ENCODE peak calls at places on chromosome 15, in six cellular contexts. One of them, this sample, is unnamed.

GRCh38 chr15:50304856-50305255 is 39.3 kb upstream of the HDC start:
- DNase-seq in vagina: no peak
- DNase-seq in stimulated activated CD4-positive, alpha-beta T cell treated with anti-CD3 and anti-CD28 coated beads, Interleukin-2, amount 100 ng/mL, for 48 hours: no peak
- DNase-seq in HuH-7: no peak
- DNase-seq in activated CD4-positive, alpha-beta T cell treated with anti-CD3 and anti-CD28 coated beads for 24 hours: no peak
- DNase-seq in NCI-H1694: no peak
- DNase-seq in this sample: no peak

GRCh38 chr15:45414215-45414885 is 36.0 kb upstream of the GATM start:
- DNase-seq in vagina: no peak
- DNase-seq in stimulated activated CD4-positive, alpha-beta T cell treated with anti-CD3 and anti-CD28 coated beads, Interleukin-2, amount 100 ng/mL, for 48 hours: no peak
- DNase-seq in HuH-7: no peak
- DNase-seq in activated CD4-positive, alpha-beta T cell treated with anti-CD3 and anti-CD28 coated beads for 24 hours: no peak
- DNase-seq in NCI-H1694: no peak
- DNase-seq in this sample: no peak

GRCh38 chr15:72495007-72495406 is 20.9 kb downstream of the ARIH1 start:
- DNase-seq in vagina: no peak
- DNase-seq in stimulated activated CD4-positive, alpha-beta T cell treated with anti-CD3 and anti-CD28 coated beads, Interleukin-2, amount 100 ng/mL, for 48 hours: no peak
- DNase-seq in HuH-7: no peak
- DNase-seq in activated CD4-positive, alpha-beta T cell treated with anti-CD3 and anti-CD28 coated beads for 24 hours: no peak
- DNase-seq in NCI-H1694: no peak
- DNase-seq in this sample: no peak

GRCh38 chr15:74133071-74133702 is 2.8 kb downstream of the ISLR2 start:
- DNase-seq in vagina: no peak
- DNase-seq in stimulated activated CD4-positive, alpha-beta T cell treated with anti-CD3 and anti-CD28 coated beads, Interleukin-2, amount 100 ng/mL, for 48 hours: no peak
- DNase-seq in HuH-7: no peak
- DNase-seq in activated CD4-positive, alpha-beta T cell treated with anti-CD3 and anti-CD28 coated beads for 24 hours: no peak
- DNase-seq in NCI-H1694: no peak
- DNase-seq in this sample: no peak

GRCh38 chr15:50181206-50181982 is 602 bp upstream of the SLC27A2 start:
- DNase-seq in vagina: no peak
- DNase-seq in stimulated activated CD4-positive, alpha-beta T cell treated with anti-CD3 and anti-CD28 coated beads, Interleukin-2, amount 100 ng/mL, for 48 hours: no peak
- DNase-seq in HuH-7: no peak
- DNase-seq in activated CD4-positive, alpha-beta T cell treated with anti-CD3 and anti-CD28 coated beads for 24 hours: no peak
- DNase-seq in NCI-H1694: no peak
- DNase-seq in this sample: no peak

GRCh38 chr15:67064607-67065530 is 533 bp upstream of the SMAD3 start:
- DNase-seq in vagina: no peak
- DNase-seq in stimulated activated CD4-positive, alpha-beta T cell treated with anti-CD3 and anti-CD28 coated beads, Interleukin-2, amount 100 ng/mL, for 48 hours: no peak
- DNase-seq in HuH-7: no peak
- DNase-seq in activated CD4-positive, alpha-beta T cell treated with anti-CD3 and anti-CD28 coated beads for 24 hours: no peak
- DNase-seq in NCI-H1694: no peak
- DNase-seq in this sample: no peak

GRCh38 chr15:70687432-70687831 is 75.9 kb downstream of the UACA start:
- DNase-seq in vagina: no peak
- DNase-seq in stimulated activated CD4-positive, alpha-beta T cell treated with anti-CD3 and anti-CD28 coated beads, Interleukin-2, amount 100 ng/mL, for 48 hours: no peak
- DNase-seq in HuH-7: no peak
- DNase-seq in activated CD4-positive, alpha-beta T cell treated with anti-CD3 and anti-CD28 coated beads for 24 hours: no peak
- DNase-seq in NCI-H1694: no peak
- DNase-seq in this sample: no peak

GRCh38 chr15:28871168-28871567 is 14.6 kb upstream of the APBA2 start:
- DNase-seq in vagina: no peak
- DNase-seq in stimulated activated CD4-positive, alpha-beta T cell treated with anti-CD3 and anti-CD28 coated beads, Interleukin-2, amount 100 ng/mL, for 48 hours: no peak
- DNase-seq in HuH-7: no peak
- DNase-seq in activated CD4-positive, alpha-beta T cell treated with anti-CD3 and anti-CD28 coated beads for 24 hours: no peak
- DNase-seq in NCI-H1694: no peak
- DNase-seq in this sample: no peak

GRCh38 chr15:77037475-77038209 is 33.3 kb downstream of the TSPAN3 start:
- DNase-seq in vagina: no peak
- DNase-seq in stimulated activated CD4-positive, alpha-beta T cell treated with anti-CD3 and anti-CD28 coated beads, Interleukin-2, amount 100 ng/mL, for 48 hours: no peak
- DNase-seq in HuH-7: no peak
- DNase-seq in activated CD4-positive, alpha-beta T cell treated with anti-CD3 and anti-CD28 coated beads for 24 hours: no peak
- DNase-seq in NCI-H1694: no peak
- DNase-seq in this sample: no peak

GRCh38 chr15:74327756-74328155 is 39.7 kb downstream of the CYP11A1 start:
- DNase-seq in vagina: no peak
- DNase-seq in stimulated activated CD4-positive, alpha-beta T cell treated with anti-CD3 and anti-CD28 coated beads, Interleukin-2, amount 100 ng/mL, for 48 hours: no peak
- DNase-seq in HuH-7: no peak
- DNase-seq in activated CD4-positive, alpha-beta T cell treated with anti-CD3 and anti-CD28 coated beads for 24 hours: no peak
- DNase-seq in NCI-H1694: no peak
- DNase-seq in this sample: no peak

GRCh38 chr15:52651868-52652267 is 27.3 kb downstream of the ATOSA start:
- DNase-seq in vagina: no peak
- DNase-seq in stimulated activated CD4-positive, alpha-beta T cell treated with anti-CD3 and anti-CD28 coated beads, Interleukin-2, amount 100 ng/mL, for 48 hours: no peak
- DNase-seq in HuH-7: no peak
- DNase-seq in activated CD4-positive, alpha-beta T cell treated with anti-CD3 and anti-CD28 coated beads for 24 hours: peak
- DNase-seq in NCI-H1694: no peak
- DNase-seq in this sample: no peak

GRCh38 chr15:73956276-73957086 is 30.2 kb downstream of the LOXL1 start:
- DNase-seq in vagina: no peak
- DNase-seq in stimulated activated CD4-positive, alpha-beta T cell treated with anti-CD3 and anti-CD28 coated beads, Interleukin-2, amount 100 ng/mL, for 48 hours: no peak
- DNase-seq in HuH-7: no peak
- DNase-seq in activated CD4-positive, alpha-beta T cell treated with anti-CD3 and anti-CD28 coated beads for 24 hours: no peak
- DNase-seq in NCI-H1694: no peak
- DNase-seq in this sample: no peak

GRCh38 chr15:69881760-69882159 is 216.0 kb downstream of the TLE3 start:
- DNase-seq in vagina: no peak
- DNase-seq in stimulated activated CD4-positive, alpha-beta T cell treated with anti-CD3 and anti-CD28 coated beads, Interleukin-2, amount 100 ng/mL, for 48 hours: no peak
- DNase-seq in HuH-7: no peak
- DNase-seq in activated CD4-positive, alpha-beta T cell treated with anti-CD3 and anti-CD28 coated beads for 24 hours: no peak
- DNase-seq in NCI-H1694: peak
- DNase-seq in this sample: peak

GRCh38 chr15:75785771-75786563 is 57.3 kb upstream of the UBE2Q2 start:
- DNase-seq in vagina: peak
- DNase-seq in stimulated activated CD4-positive, alpha-beta T cell treated with anti-CD3 and anti-CD28 coated beads, Interleukin-2, amount 100 ng/mL, for 48 hours: no peak
- DNase-seq in HuH-7: no peak
- DNase-seq in activated CD4-positive, alpha-beta T cell treated with anti-CD3 and anti-CD28 coated beads for 24 hours: no peak
- DNase-seq in NCI-H1694: peak
- DNase-seq in this sample: no peak

GRCh38 chr15:99006146-99006545 is 1.4 kb downstream of the PGPEP1L start:
- DNase-seq in vagina: no peak
- DNase-seq in stimulated activated CD4-positive, alpha-beta T cell treated with anti-CD3 and anti-CD28 coated beads, Interleukin-2, amount 100 ng/mL, for 48 hours: no peak
- DNase-seq in HuH-7: no peak
- DNase-seq in activated CD4-positive, alpha-beta T cell treated with anti-CD3 and anti-CD28 coated beads for 24 hours: no peak
- DNase-seq in NCI-H1694: no peak
- DNase-seq in this sample: no peak

GRCh38 chr15:62977952-62978811 is 64.4 kb upstream of the TPM1 start:
- DNase-seq in vagina: no peak
- DNase-seq in stimulated activated CD4-positive, alpha-beta T cell treated with anti-CD3 and anti-CD28 coated beads, Interleukin-2, amount 100 ng/mL, for 48 hours: no peak
- DNase-seq in HuH-7: no peak
- DNase-seq in activated CD4-positive, alpha-beta T cell treated with anti-CD3 and anti-CD28 coated beads for 24 hours: no peak
- DNase-seq in NCI-H1694: no peak
- DNase-seq in this sample: no peak

GRCh38 chr15:77013786-77014136 is 18.8 kb downstream of the PSTPIP1 start:
- DNase-seq in vagina: no peak
- DNase-seq in stimulated activated CD4-positive, alpha-beta T cell treated with anti-CD3 and anti-CD28 coated beads, Interleukin-2, amount 100 ng/mL, for 48 hours: peak
- DNase-seq in HuH-7: no peak
- DNase-seq in activated CD4-positive, alpha-beta T cell treated with anti-CD3 and anti-CD28 coated beads for 24 hours: peak
- DNase-seq in NCI-H1694: no peak
- DNase-seq in this sample: peak

GRCh38 chr15:61184431-61184830 is 44.7 kb downstream of the RORA start:
- DNase-seq in vagina: no peak
- DNase-seq in stimulated activated CD4-positive, alpha-beta T cell treated with anti-CD3 and anti-CD28 coated beads, Interleukin-2, amount 100 ng/mL, for 48 hours: no peak
- DNase-seq in HuH-7: no peak
- DNase-seq in activated CD4-positive, alpha-beta T cell treated with anti-CD3 and anti-CD28 coated beads for 24 hours: no peak
- DNase-seq in NCI-H1694: no peak
- DNase-seq in this sample: no peak

GRCh38 chr15:90915808-90916440 is 12.8 kb downstream of the MAN2A2 start:
- DNase-seq in vagina: no peak
- DNase-seq in stimulated activated CD4-positive, alpha-beta T cell treated with anti-CD3 and anti-CD28 coated beads, Interleukin-2, amount 100 ng/mL, for 48 hours: no peak
- DNase-seq in HuH-7: no peak
- DNase-seq in activated CD4-positive, alpha-beta T cell treated with anti-CD3 and anti-CD28 coated beads for 24 hours: no peak
- DNase-seq in NCI-H1694: no peak
- DNase-seq in this sample: no peak

GRCh38 chr15:29196306-29196705 is 73.3 kb downstream of the NSMCE3 start:
- DNase-seq in vagina: no peak
- DNase-seq in stimulated activated CD4-positive, alpha-beta T cell treated with anti-CD3 and anti-CD28 coated beads, Interleukin-2, amount 100 ng/mL, for 48 hours: no peak
- DNase-seq in HuH-7: no peak
- DNase-seq in activated CD4-positive, alpha-beta T cell treated with anti-CD3 and anti-CD28 coated beads for 24 hours: no peak
- DNase-seq in NCI-H1694: no peak
- DNase-seq in this sample: no peak

GRCh38 chr15:22903961-22904534 is 65.6 kb downstream of the NIPA2 start:
- DNase-seq in vagina: no peak
- DNase-seq in stimulated activated CD4-positive, alpha-beta T cell treated with anti-CD3 and anti-CD28 coated beads, Interleukin-2, amount 100 ng/mL, for 48 hours: no peak
- DNase-seq in HuH-7: no peak
- DNase-seq in activated CD4-positive, alpha-beta T cell treated with anti-CD3 and anti-CD28 coated beads for 24 hours: no peak
- DNase-seq in NCI-H1694: no peak
- DNase-seq in this sample: no peak

GRCh38 chr15:73079570-73079969 is 27.3 kb downstream of the NEO1 start:
- DNase-seq in vagina: no peak
- DNase-seq in stimulated activated CD4-positive, alpha-beta T cell treated with anti-CD3 and anti-CD28 coated beads, Interleukin-2, amount 100 ng/mL, for 48 hours: no peak
- DNase-seq in HuH-7: no peak
- DNase-seq in activated CD4-positive, alpha-beta T cell treated with anti-CD3 and anti-CD28 coated beads for 24 hours: no peak
- DNase-seq in NCI-H1694: no peak
- DNase-seq in this sample: no peak

GRCh38 chr15:90362936-90363212 is 10.8 kb downstream of the ZNF774 start:
- DNase-seq in vagina: no peak
- DNase-seq in stimulated activated CD4-positive, alpha-beta T cell treated with anti-CD3 and anti-CD28 coated beads, Interleukin-2, amount 100 ng/mL, for 48 hours: no peak
- DNase-seq in HuH-7: no peak
- DNase-seq in activated CD4-positive, alpha-beta T cell treated with anti-CD3 and anti-CD28 coated beads for 24 hours: no peak
- DNase-seq in NCI-H1694: no peak
- DNase-seq in this sample: no peak

GRCh38 chr15:31352283-31352880 is 25.7 kb downstream of the KLF13 start:
- DNase-seq in vagina: no peak
- DNase-seq in stimulated activated CD4-positive, alpha-beta T cell treated with anti-CD3 and anti-CD28 coated beads, Interleukin-2, amount 100 ng/mL, for 48 hours: no peak
- DNase-seq in HuH-7: no peak
- DNase-seq in activated CD4-positive, alpha-beta T cell treated with anti-CD3 and anti-CD28 coated beads for 24 hours: no peak
- DNase-seq in NCI-H1694: no peak
- DNase-seq in this sample: no peak

GRCh38 chr15:81235781-81236507 is 39.3 kb downstream of the IL16 start:
- DNase-seq in vagina: no peak
- DNase-seq in stimulated activated CD4-positive, alpha-beta T cell treated with anti-CD3 and anti-CD28 coated beads, Interleukin-2, amount 100 ng/mL, for 48 hours: no peak
- DNase-seq in HuH-7: no peak
- DNase-seq in activated CD4-positive, alpha-beta T cell treated with anti-CD3 and anti-CD28 coated beads for 24 hours: no peak
- DNase-seq in NCI-H1694: no peak
- DNase-seq in this sample: no peak

GRCh38 chr15:99613887-99614642 is 48.3 kb downstream of the MEF2A start:
- DNase-seq in vagina: no peak
- DNase-seq in stimulated activated CD4-positive, alpha-beta T cell treated with anti-CD3 and anti-CD28 coated beads, Interleukin-2, amount 100 ng/mL, for 48 hours: no peak
- DNase-seq in HuH-7: no peak
- DNase-seq in activated CD4-positive, alpha-beta T cell treated with anti-CD3 and anti-CD28 coated beads for 24 hours: no peak
- DNase-seq in NCI-H1694: no peak
- DNase-seq in this sample: no peak

GRCh38 chr15:43215961-43216360 is 4.9 kb downstream of the EPB42 start:
- DNase-seq in vagina: peak
- DNase-seq in stimulated activated CD4-positive, alpha-beta T cell treated with anti-CD3 and anti-CD28 coated beads, Interleukin-2, amount 100 ng/mL, for 48 hours: no peak
- DNase-seq in HuH-7: no peak
- DNase-seq in activated CD4-positive, alpha-beta T cell treated with anti-CD3 and anti-CD28 coated beads for 24 hours: no peak
- DNase-seq in NCI-H1694: no peak
- DNase-seq in this sample: no peak

GRCh38 chr15:90402230-90402629 is 14.2 kb downstream of the IQGAP1 start:
- DNase-seq in vagina: no peak
- DNase-seq in stimulated activated CD4-positive, alpha-beta T cell treated with anti-CD3 and anti-CD28 coated beads, Interleukin-2, amount 100 ng/mL, for 48 hours: no peak
- DNase-seq in HuH-7: no peak
- DNase-seq in activated CD4-positive, alpha-beta T cell treated with anti-CD3 and anti-CD28 coated beads for 24 hours: no peak
- DNase-seq in NCI-H1694: peak
- DNase-seq in this sample: no peak

GRCh38 chr15:90085565-90085964 is 16.7 kb downstream of the IDH2 start:
- DNase-seq in vagina: no peak
- DNase-seq in stimulated activated CD4-positive, alpha-beta T cell treated with anti-CD3 and anti-CD28 coated beads, Interleukin-2, amount 100 ng/mL, for 48 hours: no peak
- DNase-seq in HuH-7: no peak
- DNase-seq in activated CD4-positive, alpha-beta T cell treated with anti-CD3 and anti-CD28 coated beads for 24 hours: no peak
- DNase-seq in NCI-H1694: no peak
- DNase-seq in this sample: no peak

GRCh38 chr15:61935493-61935892 is 124.8 kb downstream of the VPS13C start:
- DNase-seq in vagina: no peak
- DNase-seq in stimulated activated CD4-positive, alpha-beta T cell treated with anti-CD3 and anti-CD28 coated beads, Interleukin-2, amount 100 ng/mL, for 48 hours: no peak
- DNase-seq in HuH-7: no peak
- DNase-seq in activated CD4-positive, alpha-beta T cell treated with anti-CD3 and anti-CD28 coated beads for 24 hours: no peak
- DNase-seq in NCI-H1694: no peak
- DNase-seq in this sample: no peak

GRCh38 chr15:100261302-100262240 is 80.2 kb downstream of the ADAMTS17 start:
- DNase-seq in vagina: peak
- DNase-seq in stimulated activated CD4-positive, alpha-beta T cell treated with anti-CD3 and anti-CD28 coated beads, Interleukin-2, amount 100 ng/mL, for 48 hours: no peak
- DNase-seq in HuH-7: no peak
- DNase-seq in activated CD4-positive, alpha-beta T cell treated with anti-CD3 and anti-CD28 coated beads for 24 hours: no peak
- DNase-seq in NCI-H1694: no peak
- DNase-seq in this sample: no peak

GRCh38 chr15:88375234-88375926 is 91.8 kb downstream of the MRPL46 start:
- DNase-seq in vagina: no peak
- DNase-seq in stimulated activated CD4-positive, alpha-beta T cell treated with anti-CD3 and anti-CD28 coated beads, Interleukin-2, amount 100 ng/mL, for 48 hours: no peak
- DNase-seq in HuH-7: no peak
- DNase-seq in activated CD4-positive, alpha-beta T cell treated with anti-CD3 and anti-CD28 coated beads for 24 hours: no peak
- DNase-seq in NCI-H1694: no peak
- DNase-seq in this sample: no peak

GRCh38 chr15:99502182-99502581 is 63.6 kb upstream of the MEF2A start:
- DNase-seq in vagina: no peak
- DNase-seq in stimulated activated CD4-positive, alpha-beta T cell treated with anti-CD3 and anti-CD28 coated beads, Interleukin-2, amount 100 ng/mL, for 48 hours: no peak
- DNase-seq in HuH-7: no peak
- DNase-seq in activated CD4-positive, alpha-beta T cell treated with anti-CD3 and anti-CD28 coated beads for 24 hours: no peak
- DNase-seq in NCI-H1694: no peak
- DNase-seq in this sample: no peak

GRCh38 chr15:31262901-31263671 is 63.5 kb upstream of the KLF13 start:
- DNase-seq in vagina: peak
- DNase-seq in stimulated activated CD4-positive, alpha-beta T cell treated with anti-CD3 and anti-CD28 coated beads, Interleukin-2, amount 100 ng/mL, for 48 hours: no peak
- DNase-seq in HuH-7: no peak
- DNase-seq in activated CD4-positive, alpha-beta T cell treated with anti-CD3 and anti-CD28 coated beads for 24 hours: no peak
- DNase-seq in NCI-H1694: no peak
- DNase-seq in this sample: no peak

This sample was measured in GM19239.